ENCODE peak calls at places on chromosome 3, in five cellular contexts. U is PC-3, J is HCT116, C is H1, O is fibroblast of lung. I is an unnamed sample.

GRCh38 chr3:193593666-193594025 is 638 bp downstream of the OPA1 start:
- DNase-seq in U (peak; percentile 39), J (no peak), C (no peak), O (peak; percentile 30), I (no peak)

GRCh38 chr3:157618075-157618760 is 115.0 kb upstream of the VEPH1 start:
- DNase-seq in U (peak; percentile 89), J (peak; percentile 61), C (no peak), O (peak; percentile 83), I (peak; percentile 42)

GRCh38 chr3:160027541-160028195 is 39.0 kb downstream of the IL12A start:
- DNase-seq in U (peak; percentile 82), J (no peak), C (no peak), O (peak; percentile 70), I (no peak)

GRCh38 chr3:19348929-19349564 is 200.7 kb downstream of the KCNH8 start:
- DNase-seq in U (peak; percentile 60), J (peak; percentile 13), C (no peak), O (peak; percentile 21), I (peak; percentile 13)

GRCh38 chr3:11878837-11879236 is 32.2 kb upstream of the TAMM41 start:
- DNase-seq in U (no peak), J (peak; percentile 21), C (no peak), O (no peak), I (peak; percentile 16)

GRCh38 chr3:69560818-69561217 is 174.9 kb upstream of the FRMD4B start:
- DNase-seq in U (no peak), J (no peak), C (no peak), O (no peak), I (no peak)

GRCh38 chr3:195066441-195066841 is 204.5 kb downstream of the XXYLT1 start:
- DNase-seq in U (no peak), J (no peak), C (no peak), O (no peak), I (no peak)

GRCh38 chr3:126551839-126552687 is 6.7 kb downstream of the C3orf22 start:
- DNase-seq in U (no peak), J (no peak), C (no peak), O (no peak), I (no peak)

GRCh38 chr3:43286115-43286885 is at the start of gene SNRK:
- DNase-seq in U (peak; percentile 89), J (peak; percentile 44), C (peak; percentile 44), O (peak; percentile 73), I (peak; percentile 66)

GRCh38 chr3:171712168-171712938 is 97.9 kb downstream of the PLD1 start:
- DNase-seq in U (no peak), J (no peak), C (no peak), O (peak; percentile 17), I (no peak)

GRCh38 chr3:24254649-24255048 is 240.0 kb downstream of the THRB start:
- DNase-seq in U (peak; percentile 89), J (no peak), C (no peak), O (peak; percentile 87), I (no peak)

GRCh38 chr3:11850003-11850402 is 3.3 kb upstream of the TAMM41 start:
- DNase-seq in U (no peak), J (no peak), C (no peak), O (no peak), I (no peak)

GRCh38 chr3:162525052-162525451 is 1028.4 kb downstream of the OTOL1 start:
- DNase-seq in U (no peak), J (no peak), C (no peak), O (peak; percentile 95), I (no peak)

GRCh38 chr3:141575879-141576743 is 89.3 kb downstream of the RASA2 start:
- DNase-seq in U (peak; percentile 24), J (no peak), C (no peak), O (peak; percentile 68), I (no peak)

GRCh38 chr3:131848111-131848510 is 186.7 kb downstream of the CPNE4 start:
- DNase-seq in U (no peak), J (no peak), C (no peak), O (no peak), I (no peak)

GRCh38 chr3:158802399-158803023 is 657 bp downstream of the MFSD1 start:
- DNase-seq in U (no peak), J (no peak), C (no peak), O (no peak), I (no peak)

GRCh38 chr3:186298876-186299275 is 63.2 kb downstream of the DGKG start:
- DNase-seq in U (peak; percentile 41), J (no peak), C (no peak), O (no peak), I (no peak)

GRCh38 chr3:122936986-122937385 is 90.6 kb downstream of the SEMA5B start:
- DNase-seq in U (no peak), J (no peak), C (no peak), O (no peak), I (no peak)

GRCh38 chr3:190533511-190534282 is 19.8 kb downstream of the IL1RAP start:
- DNase-seq in U (peak; percentile 79), J (no peak), C (no peak), O (peak; percentile 95), I (no peak)

GRCh38 chr3:168048414-168049330 is 47.1 kb downstream of the GOLIM4 start:
- DNase-seq in U (no peak), J (no peak), C (no peak), O (no peak), I (no peak)

GRCh38 chr3:150249776-150250175 is 158.3 kb upstream of the TSC22D2 start:
- DNase-seq in U (no peak), J (no peak), C (no peak), O (no peak), I (no peak)

GRCh38 chr3:16127257-16127656 is 47.2 kb upstream of the GALNT15 start:
- DNase-seq in U (no peak), J (no peak), C (no peak), O (no peak), I (no peak)

GRCh38 chr3:134352031-134352671 is 22.1 kb downstream of the AMOTL2 start:
- DNase-seq in U (peak; percentile 57), J (no peak), C (no peak), O (no peak), I (no peak)

GRCh38 chr3:113546414-113546893 is 14.1 kb downstream of the SIDT1 start:
- DNase-seq in U (no peak), J (no peak), C (no peak), O (no peak), I (no peak)

GRCh38 chr3:113541519-113541918 is 9.2 kb downstream of the SIDT1 start:
- DNase-seq in U (no peak), J (no peak), C (no peak), O (no peak), I (no peak)

DNA sequence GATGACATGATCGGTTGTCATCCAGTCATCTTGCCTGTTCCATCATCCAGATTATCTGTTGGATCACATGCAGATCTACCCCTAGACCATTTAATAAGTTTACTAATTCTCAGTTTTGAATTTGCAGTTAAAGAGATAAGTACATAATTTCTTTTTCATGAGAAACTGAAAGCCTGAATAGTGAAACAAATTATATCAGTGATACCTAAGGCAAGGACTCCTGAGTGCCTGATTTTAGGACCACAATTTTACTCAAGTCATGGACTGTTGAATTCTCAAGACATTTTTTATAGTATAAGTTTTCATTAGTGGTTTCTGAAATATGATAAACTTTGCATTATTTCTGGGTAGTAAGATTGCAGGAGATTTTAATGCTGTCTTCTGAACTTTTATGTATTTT is 13.2 kb downstream of the SIDT1 start:
- DNase-seq in U (no peak), J (no peak), C (no peak), O (no peak), I (no peak)
- H3K9ac ChIP-seq in U (no peak overlapping the region), J (no peak overlapping the region), C (no peak overlapping the region), O (no peak overlapping the region), I (no peak overlapping the region)

GRCh38 chr3:125186800-125187598 is 25.5 kb downstream of the SLC12A8 start:
- DNase-seq in U (no peak), J (no peak), C (no peak), O (no peak), I (no peak)
- H3K9ac ChIP-seq in U (no peak overlapping the region), J (no peak overlapping the region), C (no peak overlapping the region), O (no peak overlapping the region), I (no peak overlapping the region)

DNA sequence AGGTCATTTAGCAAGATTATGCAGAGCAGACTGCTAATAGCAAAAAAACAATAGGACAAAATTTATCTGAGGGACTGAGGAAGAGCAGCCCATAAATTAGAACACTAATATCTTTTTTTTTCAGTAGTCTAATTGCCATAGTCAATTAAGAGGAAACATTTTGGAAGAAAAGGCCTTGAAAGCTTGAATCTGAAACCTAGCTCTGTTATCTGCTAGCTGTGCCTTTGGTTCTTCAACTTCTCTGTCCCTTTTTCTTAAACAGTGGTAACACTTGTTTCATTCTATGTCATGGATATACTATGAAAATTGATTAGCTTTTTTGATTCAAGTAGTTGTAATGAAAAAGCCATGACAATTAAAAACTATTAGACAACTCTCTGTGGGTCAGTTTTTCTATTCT is 1.7 kb downstream of the ATR start:
- DNase-seq in U (no peak), J (no peak), C (no peak), O (no peak), I (no peak)
- H3K9ac ChIP-seq in U (no peak overlapping the region), J (peak overlapping the region; percentile 90), C (no peak overlapping the region), O (peak overlapping the region; percentile 14), I (no peak overlapping the region)

GRCh38 chr3:55884491-55885285 is 397.6 kb upstream of the WNT5A start:
- DNase-seq in U (peak; percentile 53), J (no peak), C (no peak), O (no peak), I (no peak)
- H3K9ac ChIP-seq in U (no peak overlapping the region), J (no peak overlapping the region), C (no peak overlapping the region), O (no peak overlapping the region), I (no peak overlapping the region)

DNA sequence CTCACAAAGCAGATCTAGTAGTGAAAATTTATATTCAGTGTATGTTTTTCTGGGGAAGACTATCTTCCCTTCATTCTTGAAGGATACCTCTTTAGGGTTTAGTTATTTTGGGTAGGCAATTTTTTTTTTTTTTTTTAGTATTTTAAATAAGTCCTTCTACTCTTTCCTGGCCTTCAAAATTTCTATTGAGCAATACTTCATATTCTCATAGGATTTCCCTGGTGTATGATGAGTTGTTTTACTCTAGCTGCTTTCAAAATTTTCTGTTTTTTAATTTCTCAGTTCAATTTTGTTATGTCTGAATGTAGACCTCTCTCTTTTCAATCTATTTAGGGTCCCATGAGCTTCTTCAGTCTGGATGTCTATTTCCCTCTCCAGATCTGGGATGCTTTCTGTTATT is 74.3 kb upstream of the PLSCR4 start:
- DNase-seq in U (no peak), J (no peak), C (no peak), O (no peak), I (no peak)
- H3K9ac ChIP-seq in U (no peak overlapping the region), J (no peak overlapping the region), C (no peak overlapping the region), O (no peak overlapping the region), I (no peak overlapping the region)